ENCODE peak calls at places on chromosomes 3 and 15, in four cellular contexts. One of them, this sample, is unnamed.

GRCh38 chr3:28916713-28917499 is 364.0 kb upstream of the RBMS3 start:
- DNase-seq in stomach: peak; percentile 26
- DNase-seq in fibroblast of lung: peak; percentile 79
- DNase-seq in transverse colon: peak; percentile 33
- DNase-seq in this sample: no peak

GRCh38 chr15:70778258-70779076 is 15.1 kb upstream of the UACA start:
- DNase-seq in fibroblast of lung: peak; percentile 91
- DNase-seq in stomach: no peak
- DNase-seq in transverse colon: no peak
- DNase-seq in this sample: no peak

GRCh38 chr3:53342353-53342752 is 5.0 kb downstream of the DCP1A start:
- DNase-seq in stomach: peak; percentile 45
- DNase-seq in fibroblast of lung: peak; percentile 47
- DNase-seq in transverse colon: peak; percentile 32
- DNase-seq in this sample: no peak

GRCh38 chr15:45307230-45307924 is 55.3 kb downstream of the SLC28A2 start:
- DNase-seq in transverse colon: no peak
- DNase-seq in fibroblast of lung: peak; percentile 73
- DNase-seq in stomach: no peak
- DNase-seq in this sample: no peak

GRCh38 chr3:156483961-156484787 is 70.7 kb downstream of the SSR3 start:
- DNase-seq in stomach: no peak
- DNase-seq in transverse colon: peak; percentile 31
- DNase-seq in fibroblast of lung: peak; percentile 93
- DNase-seq in this sample: no peak

GRCh38 chr3:166818464-166818863 is 561.6 kb downstream of the ZBBX start:
- DNase-seq in fibroblast of lung: no peak
- DNase-seq in stomach: no peak
- DNase-seq in transverse colon: no peak
- DNase-seq in this sample: no peak

GRCh38 chr3:151316267-151316991 is at the start of gene GPR87:
- DNase-seq in fibroblast of lung: peak; percentile 78
- DNase-seq in transverse colon: no peak
- DNase-seq in stomach: no peak
- DNase-seq in this sample: no peak

GRCh38 chr3:175287361-175287963 is 428.3 kb downstream of the NAALADL2 start:
- DNase-seq in transverse colon: no peak
- DNase-seq in fibroblast of lung: peak; percentile 17
- DNase-seq in stomach: no peak
- DNase-seq in this sample: no peak

GRCh38 chr3:13483286-13483685 is 3.2 kb downstream of the HDAC11 start:
- DNase-seq in fibroblast of lung: no peak
- DNase-seq in stomach: no peak
- DNase-seq in transverse colon: no peak
- DNase-seq in this sample: no peak

GRCh38 chr3:32321095-32321835 is 70.4 kb upstream of the CMTM7 start:
- DNase-seq in fibroblast of lung: no peak
- DNase-seq in stomach: no peak
- DNase-seq in transverse colon: no peak
- DNase-seq in this sample: no peak

GRCh38 chr3:65936908-65937638 is 101.6 kb downstream of the MAGI1 start:
- DNase-seq in fibroblast of lung: no peak
- DNase-seq in stomach: no peak
- DNase-seq in transverse colon: no peak
- DNase-seq in this sample: no peak

GRCh38 chr3:28924744-28925360 is 356.0 kb upstream of the RBMS3 start:
- DNase-seq in fibroblast of lung: no peak
- DNase-seq in stomach: no peak
- DNase-seq in transverse colon: no peak
- DNase-seq in this sample: no peak

GRCh38 chr3:87351913-87352312 is 75.5 kb upstream of the POU1F1 start:
- DNase-seq in stomach: no peak
- DNase-seq in transverse colon: no peak
- DNase-seq in fibroblast of lung: no peak
- DNase-seq in this sample: no peak

GRCh38 chr3:20008646-20009045 is 3.4 kb downstream of the PP2D1 start:
- DNase-seq in transverse colon: no peak
- DNase-seq in fibroblast of lung: no peak
- DNase-seq in stomach: no peak
- DNase-seq in this sample: no peak

GRCh38 chr3:48409291-48410201 is 20.3 kb downstream of the PLXNB1 start:
- DNase-seq in stomach: no peak
- DNase-seq in transverse colon: no peak
- DNase-seq in fibroblast of lung: no peak
- DNase-seq in this sample: peak; percentile 10

GRCh38 chr15:69973102-69973714 is 124.5 kb downstream of the TLE3 start:
- DNase-seq in transverse colon: no peak
- DNase-seq in stomach: no peak
- DNase-seq in fibroblast of lung: peak; percentile 52
- DNase-seq in this sample: no peak

GRCh38 chr3:135491478-135491877 is 474.1 kb upstream of the PPP2R3A start:
- DNase-seq in stomach: no peak
- DNase-seq in transverse colon: no peak
- DNase-seq in fibroblast of lung: no peak
- DNase-seq in this sample: no peak

GRCh38 chr3:46861996-46862688 is 1.1 kb downstream of the MYL3 start:
- DNase-seq in transverse colon: no peak
- DNase-seq in stomach: no peak
- DNase-seq in fibroblast of lung: no peak
- DNase-seq in this sample: no peak

GRCh38 chr3:46861293-46861995 is 1.8 kb downstream of the MYL3 start:
- DNase-seq in transverse colon: no peak
- DNase-seq in fibroblast of lung: no peak
- DNase-seq in stomach: no peak
- DNase-seq in this sample: no peak

GRCh38 chr3:46858996-46859710 is 4.1 kb downstream of the MYL3 start:
- DNase-seq in transverse colon: no peak
- DNase-seq in fibroblast of lung: no peak
- DNase-seq in stomach: no peak
- DNase-seq in this sample: no peak

GRCh38 chr3:46862689-46863020 is 589 bp downstream of the MYL3 start:
- DNase-seq in stomach: no peak
- DNase-seq in fibroblast of lung: no peak
- DNase-seq in transverse colon: no peak
- DNase-seq in this sample: no peak

GRCh38 chr3:46860381-46861292 is 2.6 kb downstream of the MYL3 start:
- DNase-seq in transverse colon: no peak
- DNase-seq in fibroblast of lung: no peak
- DNase-seq in stomach: no peak
- DNase-seq in this sample: no peak
- TF ChIP-seq CTCF in transverse colon: peak; percentile 26
- TF ChIP-seq CTCF in fibroblast of lung: peak; percentile 50
- TF ChIP-seq CTCF in stomach: no peak
- TF ChIP-seq CTCF in this sample: no peak

GRCh38 chr15:78035861-78036476 is 41.5 kb downstream of the TBC1D2B start:
- DNase-seq in stomach: no peak
- DNase-seq in fibroblast of lung: no peak
- DNase-seq in transverse colon: no peak
- DNase-seq in this sample: no peak

GRCh38 chr15:78035319-78035718 is 42.2 kb downstream of the TBC1D2B start:
- DNase-seq in stomach: peak; percentile 51
- DNase-seq in transverse colon: no peak
- DNase-seq in fibroblast of lung: peak; percentile 17
- DNase-seq in this sample: no peak

GRCh38 chr15:78033864-78034263 is 43.6 kb downstream of the TBC1D2B start:
- DNase-seq in fibroblast of lung: no peak
- DNase-seq in transverse colon: no peak
- DNase-seq in stomach: peak; percentile 43
- DNase-seq in this sample: no peak

GRCh38 chr15:78037328-78037727 is 40.2 kb downstream of the TBC1D2B start:
- DNase-seq in fibroblast of lung: no peak
- DNase-seq in transverse colon: no peak
- DNase-seq in stomach: no peak
- DNase-seq in this sample: no peak

DNA sequence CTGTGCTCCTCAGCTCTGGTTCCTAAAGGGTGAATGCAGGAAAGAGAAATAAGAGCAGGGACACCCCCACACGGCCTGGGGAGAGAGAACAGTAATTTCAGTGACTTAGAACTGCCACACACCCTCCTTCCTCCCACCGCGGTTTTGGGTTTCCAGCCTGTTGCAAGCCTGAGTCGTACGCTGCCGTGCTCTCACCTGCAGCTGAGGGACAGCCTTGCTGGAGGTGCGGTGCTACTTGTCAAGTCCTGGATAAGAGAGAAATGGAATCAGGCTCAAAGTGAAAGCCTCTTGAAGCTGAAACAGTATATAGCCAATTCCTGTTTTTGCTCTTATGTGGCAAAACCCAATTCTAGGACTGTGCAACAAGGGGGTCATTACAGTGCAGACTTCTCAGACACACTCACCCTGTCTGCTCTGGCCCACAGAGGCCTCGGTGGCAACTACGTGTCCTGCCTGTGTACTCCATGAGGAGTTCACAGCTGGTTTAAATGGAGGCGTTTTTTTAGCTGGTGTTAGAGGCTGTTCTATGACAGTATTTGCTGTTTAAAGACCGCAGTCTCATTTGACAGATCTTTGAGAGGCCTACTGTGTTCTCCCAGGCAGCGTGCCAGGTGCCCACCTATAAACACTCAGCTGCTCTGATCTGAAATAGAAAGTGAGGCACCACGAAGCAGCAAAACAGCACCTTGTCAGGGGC is 42.9 kb downstream of the TBC1D2B start:
- DNase-seq in transverse colon: peak; percentile 72
- DNase-seq in fibroblast of lung: no peak
- DNase-seq in stomach: peak; percentile 66
- DNase-seq in this sample: no peak
- TF ChIP-seq CTCF in transverse colon: no peak
- TF ChIP-seq CTCF in fibroblast of lung: no peak
- TF ChIP-seq CTCF in stomach: no peak
- TF ChIP-seq CTCF in this sample: no peak

GRCh38 chr3:194517333-194517732 is 30.5 kb upstream of the ATP13A3 start:
- DNase-seq in stomach: no peak
- DNase-seq in fibroblast of lung: no peak
- DNase-seq in transverse colon: no peak
- DNase-seq in this sample: no peak

GRCh38 chr3:194512895-194513601 is 26.2 kb upstream of the ATP13A3 start:
- DNase-seq in fibroblast of lung: peak; percentile 61
- DNase-seq in transverse colon: no peak
- DNase-seq in stomach: peak; percentile 47
- DNase-seq in this sample: no peak

GRCh38 chr3:194518652-194519051 is 31.9 kb upstream of the ATP13A3 start:
- DNase-seq in transverse colon: no peak
- DNase-seq in fibroblast of lung: peak; percentile 68
- DNase-seq in stomach: no peak
- DNase-seq in this sample: no peak

GRCh38 chr3:194508486-194509449 is 22.0 kb upstream of the ATP13A3 start:
- DNase-seq in fibroblast of lung: no peak
- DNase-seq in stomach: no peak
- DNase-seq in transverse colon: no peak
- DNase-seq in this sample: no peak

GRCh38 chr3:194514626-194515025 is 27.8 kb upstream of the ATP13A3 start:
- DNase-seq in stomach: no peak
- DNase-seq in fibroblast of lung: no peak
- DNase-seq in transverse colon: no peak
- DNase-seq in this sample: no peak
- TF ChIP-seq CTCF in stomach: no peak
- TF ChIP-seq CTCF in fibroblast of lung: no peak
- TF ChIP-seq CTCF in transverse colon: no peak
- TF ChIP-seq CTCF in this sample: no peak

GRCh38 chr3:187615630-187616029 is 54.6 kb downstream of the SST start:
- DNase-seq in fibroblast of lung: no peak
- DNase-seq in stomach: no peak
- DNase-seq in transverse colon: no peak
- DNase-seq in this sample: no peak

GRCh38 chr3:187618732-187619131 is 51.5 kb downstream of the SST start:
- DNase-seq in stomach: no peak
- DNase-seq in fibroblast of lung: no peak
- DNase-seq in transverse colon: no peak
- DNase-seq in this sample: no peak

GRCh38 chr3:187613557-187613956 is 56.6 kb downstream of the SST start:
- DNase-seq in fibroblast of lung: no peak
- DNase-seq in transverse colon: no peak
- DNase-seq in stomach: no peak
- DNase-seq in this sample: no peak

GRCh38 chr3:187619461-187619860 is 50.7 kb downstream of the SST start:
- DNase-seq in fibroblast of lung: no peak
- DNase-seq in transverse colon: no peak
- DNase-seq in stomach: no peak
- DNase-seq in this sample: no peak

GRCh38 chr3:187616307-187616939 is 53.8 kb downstream of the SST start:
- DNase-seq in fibroblast of lung: peak; percentile 43
- DNase-seq in transverse colon: peak; percentile 31
- DNase-seq in stomach: peak; percentile 58
- DNase-seq in this sample: no peak
- TF ChIP-seq CTCF in fibroblast of lung: peak; percentile 79
- TF ChIP-seq CTCF in transverse colon: peak; percentile 63
- TF ChIP-seq CTCF in stomach: no peak
- TF ChIP-seq CTCF in this sample: no peak

GRCh38 chr3:131714585-131715220 is 211.9 kb upstream of the MRPL3 start:
- DNase-seq in transverse colon: no peak
- DNase-seq in fibroblast of lung: no peak
- DNase-seq in stomach: no peak
- DNase-seq in this sample: no peak
- TF ChIP-seq CTCF in transverse colon: no peak
- TF ChIP-seq CTCF in fibroblast of lung: no peak
- TF ChIP-seq CTCF in stomach: no peak
- TF ChIP-seq CTCF in this sample: no peak

GRCh38 chr3:42635111-42635510 is 18.4 kb upstream of the ZBTB47 start:
- DNase-seq in stomach: no peak
- DNase-seq in fibroblast of lung: peak; percentile 27
- DNase-seq in transverse colon: no peak
- DNase-seq in this sample: no peak
- TF ChIP-seq CTCF in stomach: no peak
- TF ChIP-seq CTCF in fibroblast of lung: no peak
- TF ChIP-seq CTCF in transverse colon: no peak
- TF ChIP-seq CTCF in this sample: no peak